ENCODE peak calls at places on chromosomes 2 and 18, in four cellular contexts. N, B, A and Z are unnamed samples.

GRCh38 chr2:181231151-181231550 is 226.0 kb upstream of the ITGA4 start:
- DNase-seq in A (no peak), N (peak), B (no peak), Z (no peak)

GRCh38 chr2:29367986-29368677 is 252.9 kb downstream of the CLIP4 start:
- DNase-seq in B (no peak), A (no peak), N (no peak), Z (no peak)

GRCh38 chr2:7203056-7203467 is 285.9 kb downstream of the RNF144A start:
- DNase-seq in B (peak), A (peak), N (peak), Z (peak)

GRCh38 chr2:219514196-219514761 is at the start of gene ASIC4:
- DNase-seq in A (no peak), N (no peak), B (peak), Z (no peak)

GRCh38 chr2:196854629-196855028 is 45.5 kb upstream of the C2orf66 start:
- DNase-seq in A (no peak), B (no peak), N (no peak), Z (no peak)

GRCh38 chr2:71555798-71556454 is 102.6 kb downstream of the DYSF start:
- DNase-seq in N (no peak), A (peak), B (no peak), Z (no peak)

GRCh38 chr2:182761903-182762302 is 45.8 kb downstream of the DNAJC10 start:
- DNase-seq in B (no peak), A (no peak), N (no peak), Z (no peak)

GRCh38 chr18:55780591-55781071 is 192.6 kb upstream of the TCF4 start:
- DNase-seq in B (no peak), A (no peak), N (no peak), Z (no peak)

GRCh38 chr2:18901255-18901654 is 311.9 kb upstream of the NT5C1B start:
- DNase-seq in N (no peak), B (no peak), A (no peak), Z (no peak)

GRCh38 chr2:188333751-188334524 is 42.3 kb downstream of the GULP1 start:
- DNase-seq in A (no peak), B (no peak), N (no peak), Z (no peak)

GRCh38 chr2:2647156-2647555 is 316.1 kb upstream of the MYT1L start:
- DNase-seq in N (peak), A (no peak), B (no peak), Z (no peak)

GRCh38 chr2:149166958-149167810 is 128.7 kb downstream of the LYPD6B start:
- DNase-seq in N (peak), A (no peak), B (no peak), Z (peak)

GRCh38 chr2:119715409-119716295 is 36.7 kb downstream of the TMEM177 start:
- DNase-seq in B (no peak), N (no peak), A (peak), Z (no peak)

GRCh38 chr2:27729198-27729597 is 42.3 kb upstream of the MRPL33 start:
- DNase-seq in B (no peak), N (no peak), A (no peak), Z (no peak)

GRCh38 chr2:26613241-26614204 is 27.6 kb downstream of the CIB4 start:
- DNase-seq in A (no peak), N (no peak), B (no peak), Z (no peak)